ENCODE peak calls at places on chromosomes 3 and 15, in seven cellular contexts. S is posterior cingulate gyrus, C is cortex of kidney, G is HL-60, T is left ventricle myocardium inferior, N is A549, A is HFFc6. I is an unnamed sample.

GRCh38 chr3:114362815-114363214 is 69.0 kb downstream of the TIGIT start:
- DNase-seq in T (no peak), C (no peak), N (peak), A (peak), S (no peak), G (no peak), I (no peak)

GRCh38 chr15:92884813-92885461 is 15.2 kb upstream of the CHD2 start:
- DNase-seq in T (no peak), S (no peak), G (peak), C (no peak), N (peak), A (no peak), I (no peak)

GRCh38 chr15:63233667-63234419 is 43.6 kb upstream of the APH1B start:
- DNase-seq in G (no peak), T (no peak), N (peak), C (no peak), A (peak), S (no peak), I (no peak)

GRCh38 chr15:70892912-70893560 is 410 bp downstream of the LRRC49 start:
- DNase-seq in N (peak), G (no peak), A (peak), T (no peak), C (no peak), S (peak), I (no peak)

GRCh38 chr15:68339481-68339880 is 61.9 kb downstream of the FEM1B start:
- DNase-seq in N (no peak), G (no peak), S (no peak), C (no peak), T (no peak), A (no peak), I (no peak)

GRCh38 chr3:123993818-123994217 is 1.9 kb upstream of the ROPN1 start:
- DNase-seq in T (no peak), A (no peak), S (no peak), C (no peak), G (no peak), N (no peak), I (no peak)

GRCh38 chr3:161545823-161546222 is 49.2 kb downstream of the OTOL1 start:
- DNase-seq in G (no peak), A (no peak), N (no peak), T (no peak), C (no peak), S (no peak), I (no peak)

GRCh38 chr15:100880139-100880896 is 687 bp downstream of the ALDH1A3 start:
- DNase-seq in T (no peak), N (no peak), C (no peak), A (no peak), S (no peak), G (no peak), I (no peak)

GRCh38 chr15:62588930-62589655 is 424.0 kb upstream of the C2CD4B start:
- DNase-seq in T (no peak), N (no peak), S (no peak), A (no peak), G (no peak), C (no peak), I (no peak)

GRCh38 chr15:41585140-41586047 is 26.4 kb downstream of the TYRO3 start:
- DNase-seq in T (peak), A (peak), N (peak), C (no peak), S (peak), G (no peak), I (no peak)

GRCh38 chr3:191378142-191378541 is 47.8 kb upstream of the UTS2B start:
- DNase-seq in C (no peak), G (no peak), T (no peak), N (no peak), A (no peak), S (no peak), I (no peak)

GRCh38 chr3:73255609-73256029 is 194.2 kb downstream of the EBLN2 start:
- DNase-seq in A (peak), S (peak), G (no peak), C (no peak), T (no peak), N (peak), I (peak)

GRCh38 chr3:52841211-52841980 is 6.6 kb upstream of the MUSTN1 start:
- DNase-seq in N (no peak), A (no peak), S (no peak), G (no peak), C (no peak), T (no peak), I (no peak)

GRCh38 chr3:188819939-188820338 is 351.8 kb upstream of the TPRG1 start:
- DNase-seq in A (no peak), T (no peak), N (no peak), S (no peak), G (peak), C (no peak), I (no peak)

GRCh38 chr3:179713643-179714090 is 60.8 kb downstream of the USP13 start:
- DNase-seq in N (no peak), C (no peak), S (no peak), T (no peak), G (no peak), A (peak), I (no peak)

GRCh38 chr3:177832862-177833261 is 635.6 kb upstream of the TBL1XR1 start:
- DNase-seq in T (no peak), N (no peak), S (no peak), A (no peak), C (no peak), G (no peak), I (no peak)

GRCh38 chr3:165283328-165283727 is 87.1 kb upstream of the SLITRK3 start:
- DNase-seq in C (no peak), G (no peak), N (no peak), A (no peak), S (no peak), T (no peak), I (no peak)

GRCh38 chr15:92807971-92808571 is 92.1 kb upstream of the CHD2 start:
- DNase-seq in G (peak), S (no peak), A (no peak), C (no peak), N (peak), T (no peak), I (no peak)

GRCh38 chr3:136343873-136344281 is 93.7 kb downstream of the PCCB start:
- DNase-seq in C (no peak), G (no peak), A (peak), T (peak), S (peak), N (peak), I (peak)

GRCh38 chr15:96181873-96182301 is 148.6 kb upstream of the NR2F2 start:
- DNase-seq in A (peak), N (no peak), C (no peak), S (no peak), T (peak), G (no peak), I (no peak)

GRCh38 chr3:176916777-176917176 is 280.5 kb downstream of the TBL1XR1 start:
- DNase-seq in C (no peak), S (no peak), G (no peak), A (no peak), N (no peak), T (no peak), I (no peak)

GRCh38 chr15:51600114-51600513 is 22.5 kb downstream of the DMXL2 start:
- DNase-seq in C (no peak), A (no peak), G (no peak), S (no peak), N (no peak), T (no peak), I (peak)

GRCh38 chr15:85284497-85284896 is 95.9 kb upstream of the AKAP13 start:
- DNase-seq in T (no peak), C (no peak), G (no peak), N (no peak), A (no peak), S (no peak), I (no peak)

I was measured in K562.